ENCODE peak calls at places on chromosomes 13 and 19, in four cellular contexts. L, H, P and U are unnamed samples.

GRCh38 chr19:48907671-48908070 is 7.6 kb downstream of the NUCB1 start:
- DNase-seq in L (no peak), H (no peak), P (no peak), U (no peak)

GRCh38 chr19:44367024-44367423 is 10.5 kb upstream of the ZNF112 start:
- DNase-seq in P (no peak), H (no peak), L (no peak), U (no peak)

GRCh38 chr13:43805071-43805468 is 18.3 kb upstream of the ENOX1 start:
- DNase-seq in H (no peak), L (no peak), P (no peak), U (peak; percentile 2)

GRCh38 chr13:112893570-112894422 is 75.2 kb upstream of the MCF2L start:
- DNase-seq in P (peak; percentile 71), L (peak; percentile 69), H (no peak), U (peak; percentile 21)

GRCh38 chr13:33132644-33133440 is 116.6 kb downstream of the KL start:
- DNase-seq in H (no peak), L (no peak), P (no peak), U (no peak)

GRCh38 chr13:76822691-76823267 is 63.4 kb downstream of the KCTD12 start:
- DNase-seq in P (no peak), H (no peak), L (no peak), U (no peak)

GRCh38 chr13:80083516-80084085 is 257.3 kb downstream of the SPRY2 start:
- DNase-seq in P (no peak), L (no peak), H (no peak), U (no peak)

GRCh38 chr13:112103971-112104872 is 37.3 kb downstream of the SOX1 start:
- DNase-seq in L (no peak), H (no peak), P (no peak), U (no peak)

GRCh38 chr19:41993612-41994483 is at the start of gene ATP1A3:
- DNase-seq in H (peak; percentile 67), L (peak; percentile 51), P (peak; percentile 38), U (peak; percentile 78)

GRCh38 chr19:18093439-18094161 is 4.0 kb upstream of the MAST3 start:
- DNase-seq in L (no peak), P (no peak), H (no peak), U (no peak)

GRCh38 chr13:35865341-35866240 is 265.6 kb downstream of the DCLK1 start:
- DNase-seq in P (no peak), L (no peak), H (no peak), U (peak; percentile 43)

GRCh38 chr19:6753178-6754031 is 13.8 kb downstream of the SH2D3A start:
- DNase-seq in P (peak; percentile 71), L (peak; percentile 87), H (peak; percentile 78), U (peak; percentile 72)

DNA sequence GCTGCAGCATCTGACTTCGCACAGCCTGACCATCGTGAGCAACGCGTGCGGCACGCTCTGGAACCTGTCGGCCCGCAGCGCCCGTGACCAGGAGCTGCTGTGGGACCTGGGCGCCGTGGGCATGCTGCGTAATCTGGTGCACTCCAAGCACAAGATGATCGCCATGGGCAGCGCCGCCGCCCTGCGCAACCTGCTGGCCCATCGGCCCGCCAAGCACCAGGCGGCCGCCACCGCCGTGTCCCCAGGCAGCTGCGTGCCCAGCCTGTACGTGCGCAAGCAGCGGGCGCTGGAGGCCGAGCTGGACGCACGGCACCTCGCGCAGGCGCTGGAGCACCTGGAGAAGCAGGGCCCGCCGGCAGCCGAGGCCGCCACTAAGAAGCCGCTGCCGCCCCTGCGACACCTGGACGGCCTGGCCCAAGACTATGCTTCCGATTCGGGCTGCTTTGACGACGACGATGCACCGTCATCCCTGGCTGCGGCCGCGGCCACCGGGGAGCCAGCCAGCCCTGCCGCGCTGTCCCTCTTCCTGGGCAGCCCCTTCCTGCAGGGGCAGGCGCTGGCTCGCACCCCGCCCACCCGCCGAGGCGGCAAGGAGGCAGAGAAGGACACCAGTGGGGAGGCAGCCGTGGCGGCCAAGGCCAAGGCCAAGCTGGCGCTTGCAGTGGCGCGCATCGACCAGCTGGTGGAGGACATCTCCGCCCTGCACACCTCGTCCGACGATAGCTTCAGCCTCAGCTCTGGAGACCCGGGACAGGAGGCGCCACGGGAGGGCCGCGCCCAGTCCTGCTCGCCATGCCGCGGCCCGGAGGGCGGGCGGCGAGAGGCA is 13.6 kb downstream of the C19orf25 start:
- DNase-seq in P (no peak), L (peak; percentile 50), H (no peak), U (no peak)
- TF ChIP-seq CTCF in P (no peak), L (no peak), H (peak; percentile 70), U (no peak)

GRCh38 chr19:38917921-38918491 is 6.0 kb upstream of the CCER2 start:
- DNase-seq in P (no peak), L (no peak), H (no peak), U (peak; percentile 36)
- TF ChIP-seq CTCF in P (no peak), L (no peak), H (peak; percentile 26), U (no peak)

DNA sequence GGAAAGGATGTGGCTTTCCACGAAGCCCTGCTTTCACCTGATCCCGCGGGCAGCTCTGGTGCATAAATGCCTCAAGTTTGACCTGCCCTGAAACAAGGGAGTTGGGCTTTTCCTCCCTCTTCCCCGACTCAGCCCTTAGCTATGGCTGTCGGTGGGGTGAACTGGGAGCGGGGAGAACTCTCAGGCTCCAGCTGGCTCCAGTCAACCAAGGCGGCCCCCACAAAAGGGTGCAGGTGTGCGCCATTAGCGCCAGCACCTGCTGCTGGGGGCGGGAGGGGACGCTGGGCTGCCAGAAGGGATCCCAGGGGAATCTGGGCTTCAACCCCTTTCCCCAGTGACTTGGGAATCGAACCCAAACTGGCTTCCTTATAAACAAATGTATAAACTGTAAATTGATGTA is 7.1 kb upstream of the DHRS12 start:
- DNase-seq in P (peak; percentile 9), H (no peak), L (no peak), U (no peak)
- TF ChIP-seq CTCF in P (no peak), H (no peak), L (no peak), U (no peak)

GRCh38 chr19:16946951-16947940 is 58.4 kb downstream of the F2RL3 start:
- DNase-seq in L (peak; percentile 20), H (no peak), P (no peak), U (no peak)
- TF ChIP-seq CTCF in L (no peak), H (no peak), P (no peak), U (no peak)

GRCh38 chr19:35959968-35960320 is 23.8 kb downstream of the LRFN3 start:
- DNase-seq in L (no peak), P (no peak), H (no peak), U (no peak)

GRCh38 chr19:35955881-35956634 is 19.9 kb downstream of the LRFN3 start:
- DNase-seq in H (no peak), P (no peak), L (no peak), U (no peak)

GRCh38 chr19:35958660-35959039 is 22.5 kb downstream of the LRFN3 start:
- DNase-seq in P (no peak), L (no peak), H (no peak), U (no peak)

GRCh38 chr19:35960432-35960972 is 24.3 kb downstream of the LRFN3 start:
- DNase-seq in P (no peak), L (no peak), H (no peak), U (no peak)

GRCh38 chr19:35959040-35959967 is 23.1 kb downstream of the LRFN3 start:
- DNase-seq in P (no peak), H (peak; percentile 51), L (peak; percentile 60), U (no peak)
- TF ChIP-seq CTCF in P (no peak), H (peak; percentile 38), L (no peak), U (no peak)

GRCh38 chr13:108897955-108898354 is 268.5 kb downstream of the MYO16 start:
- DNase-seq in H (no peak), P (no peak), L (no peak), U (no peak)

DNA sequence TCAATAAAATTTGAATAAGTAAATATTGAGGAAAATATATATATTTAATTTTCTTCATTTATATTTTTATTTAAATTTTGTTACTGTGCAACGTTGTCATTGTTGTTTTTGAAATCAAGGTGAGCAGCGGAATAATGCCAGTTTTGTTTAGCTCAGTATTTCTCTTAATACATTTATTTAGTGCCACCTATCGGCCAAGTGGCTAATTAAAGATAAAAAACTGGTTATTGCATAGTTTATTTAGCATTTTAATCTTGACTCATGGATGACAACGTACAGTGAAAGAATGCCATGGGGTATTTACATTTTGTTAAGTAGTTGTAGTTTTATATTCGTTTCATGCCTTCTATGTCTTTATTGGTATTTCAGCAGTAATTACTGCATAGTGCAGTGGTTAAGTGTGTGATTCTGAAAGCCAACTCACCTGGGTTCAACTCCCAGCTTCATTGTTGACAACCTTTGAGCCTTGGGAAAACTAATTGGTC is 265.9 kb downstream of the MYO16 start:
- DNase-seq in L (no peak), H (no peak), P (no peak), U (peak; percentile 12)
- TF ChIP-seq CTCF in L (no peak), H (peak; percentile 66), P (no peak), U (no peak)